ENCODE peak calls at places on chromosomes 6 and 20, in eight cellular contexts. I is GM23248; Y is activated B cell treated with CpG ODN at 0.5 μM for 24 hours; W is NCI-H345; D is activated CD4-positive, alpha-beta T cell treated with anti-CD3 and anti-CD28 coated beads, Interleukin-2, amount 50 U/mL, for 1 hour; O is renal cortical epithelial cell; X is stimulated activated CD4-positive, alpha-beta T cell treated with anti-CD3 and anti-CD28 coated beads, Interleukin-4, amount 100 ng/mL, for 1 hour; F is heart right ventricle. T is an unnamed sample.

GRCh38 chr20:56574531-56575142 is 41.6 kb downstream of the FAM209B start:
- DNase-seq in I (peak), Y (no peak), W (no peak), D (no peak), O (no peak), X (no peak), F (no peak), T (no peak)

GRCh38 chr6:139030539-139030938 is 2.0 kb downstream of the ABRACL start:
- DNase-seq in I (no peak), Y (no peak), W (no peak), D (no peak), O (no peak), X (no peak), F (no peak), T (no peak)

GRCh38 chr6:105746130-105746505 is 340.0 kb upstream of the PRDM1 start:
- DNase-seq in I (no peak), Y (no peak), W (no peak), D (no peak), O (no peak), X (no peak), F (no peak), T (no peak)

GRCh38 chr20:61572789-61573188 is 320.7 kb downstream of the CDH4 start:
- DNase-seq in I (no peak), Y (no peak), W (no peak), D (no peak), O (no peak), X (no peak), F (no peak), T (no peak)

GRCh38 chr6:121879149-121879548 is 443.7 kb downstream of the GJA1 start:
- DNase-seq in I (peak), Y (no peak), W (no peak), D (no peak), O (no peak), X (no peak), F (no peak), T (no peak)

GRCh38 chr6:56798163-56798562 is 155.5 kb upstream of the DST start:
- DNase-seq in I (peak), Y (no peak), W (no peak), D (no peak), O (peak), X (no peak), F (no peak), T (no peak)

GRCh38 chr20:44087857-44088120 is 99.2 kb downstream of the JPH2 start:
- DNase-seq in I (no peak), Y (no peak), W (no peak), D (no peak), O (no peak), X (no peak), F (no peak), T (no peak)

GRCh38 chr20:31678389-31679356 is 41.0 kb downstream of the COX4I2 start:
- DNase-seq in I (no peak), Y (no peak), W (no peak), D (no peak), O (peak), X (no peak), F (no peak), T (no peak)

GRCh38 chr6:82877213-82878195 is 188.1 kb downstream of the UBE3D start:
- DNase-seq in I (no peak), Y (no peak), W (no peak), D (no peak), O (peak), X (no peak), F (no peak), T (no peak)

GRCh38 chr20:42005211-42005610 is 387.0 kb upstream of the CHD6 start:
- DNase-seq in I (no peak), Y (no peak), W (no peak), D (no peak), O (no peak), X (no peak), F (no peak), T (no peak)

GRCh38 chr6:35496851-35497570 is at the start of gene TEAD3:
- DNase-seq in I (peak), Y (peak), W (peak), D (peak), O (no peak), X (peak), F (peak), T (peak)

GRCh38 chr20:31551163-31551562 is 36.9 kb downstream of the HM13 start:
- DNase-seq in I (no peak), Y (no peak), W (no peak), D (no peak), O (no peak), X (no peak), F (no peak), T (no peak)

GRCh38 chr6:69732045-69732444 is 64.8 kb downstream of the LMBRD1 start:
- DNase-seq in I (peak), Y (no peak), W (no peak), D (no peak), O (no peak), X (no peak), F (no peak), T (no peak)

GRCh38 chr6:142886431-142887170 is 58.4 kb downstream of the HIVEP2 start:
- DNase-seq in I (peak), Y (no peak), W (peak), D (no peak), O (peak), X (no peak), F (no peak), T (no peak)

GRCh38 chr6:170102038-170102437 is 188.8 kb downstream of the DLL1 start:
- DNase-seq in I (no peak), Y (no peak), W (no peak), D (no peak), O (no peak), X (no peak), F (peak), T (no peak)

GRCh38 chr6:146948790-146949342 is 255.4 kb upstream of the STXBP5 start:
- DNase-seq in I (no peak), Y (no peak), W (no peak), D (no peak), O (no peak), X (no peak), F (no peak), T (no peak)

GRCh38 chr6:36027501-36028087 is at the start of gene MAPK14:
- DNase-seq in I (peak), Y (peak), W (peak), D (peak), O (peak), X (peak), F (peak), T (peak)

GRCh38 chr6:56387621-56388413 is 140.4 kb upstream of the COL21A1 start:
- DNase-seq in I (no peak), Y (no peak), W (peak), D (no peak), O (peak), X (no peak), F (no peak), T (no peak)

GRCh38 chr6:73236147-73236750 is 11.0 kb upstream of the KHDC1L start:
- DNase-seq in I (peak), Y (no peak), W (no peak), D (no peak), O (peak), X (no peak), F (no peak), T (no peak)

GRCh38 chr6:87654117-87654516 is 47.9 kb downstream of the AKIRIN2 start:
- DNase-seq in I (no peak), Y (no peak), W (no peak), D (no peak), O (no peak), X (no peak), F (no peak), T (no peak)

GRCh38 chr6:55713411-55713810 is 134.4 kb upstream of the HMGCLL1 start:
- DNase-seq in I (peak), Y (no peak), W (no peak), D (no peak), O (peak), X (no peak), F (no peak), T (no peak)

GRCh38 chr6:105898286-105898685 is 187.8 kb upstream of the PRDM1 start:
- DNase-seq in I (peak), Y (no peak), W (no peak), D (no peak), O (no peak), X (no peak), F (no peak), T (peak)

GRCh38 chr6:116217069-116217468 is 36.8 kb downstream of the TSPYL4 start:
- DNase-seq in I (peak), Y (no peak), W (no peak), D (no peak), O (peak), X (no peak), F (no peak), T (no peak)

T was measured in activated naive CD4-positive, alpha-beta T cell treated with Interleukin-2 at 50 U/mL for 16 hours.